ENCODE peak calls at places on chromosomes 11 and 22, in seven cellular contexts. One of them, this sample, is unnamed.

GRCh38 chr22:31501738-31502137 is 5.4 kb downstream of the SFI1 start:
- DNase-seq in HEK293T: no peak
- DNase-seq in K562: no peak
- DNase-seq in HCT116: no peak
- DNase-seq in GM12878: no peak
- DNase-seq in H1: no peak
- DNase-seq in HepG2: no peak
- DNase-seq in this sample: no peak

GRCh38 chr11:1205121-1205986 is 17.5 kb upstream of the MUC5B start:
- DNase-seq in HEK293T: no peak
- DNase-seq in K562: peak; percentile 3
- DNase-seq in H1: no peak
- DNase-seq in GM12878: no peak
- DNase-seq in HepG2: no peak
- DNase-seq in HCT116: no peak
- DNase-seq in this sample: peak; percentile 7

GRCh38 chr22:44709881-44710400 is 7.9 kb downstream of the PRR5 start:
- DNase-seq in HEK293T: no peak
- DNase-seq in HepG2: no peak
- DNase-seq in H1: no peak
- DNase-seq in HCT116: no peak
- DNase-seq in GM12878: no peak
- DNase-seq in K562: peak; percentile 49
- DNase-seq in this sample: no peak

GRCh38 chr11:14636119-14636518 is 7.5 kb upstream of the PDE3B start:
- DNase-seq in HEK293T: no peak
- DNase-seq in K562: no peak
- DNase-seq in HepG2: no peak
- DNase-seq in HCT116: no peak
- DNase-seq in H1: no peak
- DNase-seq in GM12878: no peak
- DNase-seq in this sample: no peak

GRCh38 chr11:36053901-36054300 is 110.0 kb downstream of the LDLRAD3 start:
- DNase-seq in K562: no peak
- DNase-seq in GM12878: no peak
- DNase-seq in HepG2: no peak
- DNase-seq in H1: no peak
- DNase-seq in HEK293T: no peak
- DNase-seq in HCT116: no peak
- DNase-seq in this sample: no peak

GRCh38 chr11:130550984-130551383 is 102.5 kb downstream of the ADAMTS15 start:
- DNase-seq in K562: no peak
- DNase-seq in GM12878: no peak
- DNase-seq in H1: no peak
- DNase-seq in HepG2: no peak
- DNase-seq in HEK293T: no peak
- DNase-seq in HCT116: no peak
- DNase-seq in this sample: no peak

GRCh38 chr11:62922653-62923371 is 1.6 kb upstream of the CHRM1 start:
- DNase-seq in HCT116: no peak
- DNase-seq in HEK293T: no peak
- DNase-seq in K562: peak; percentile 85
- DNase-seq in HepG2: no peak
- DNase-seq in H1: no peak
- DNase-seq in GM12878: no peak
- DNase-seq in this sample: peak; percentile 75

GRCh38 chr11:85167038-85167437 is 460.1 kb downstream of the DLG2 start:
- DNase-seq in K562: no peak
- DNase-seq in HepG2: no peak
- DNase-seq in GM12878: no peak
- DNase-seq in HEK293T: no peak
- DNase-seq in HCT116: no peak
- DNase-seq in H1: no peak
- DNase-seq in this sample: no peak

GRCh38 chr22:31566484-31566883 is 70.1 kb downstream of the SFI1 start:
- DNase-seq in GM12878: no peak
- DNase-seq in H1: no peak
- DNase-seq in HCT116: no peak
- DNase-seq in HepG2: no peak
- DNase-seq in HEK293T: no peak
- DNase-seq in K562: no peak
- DNase-seq in this sample: no peak

GRCh38 chr11:119684361-119685072 is 44.5 kb downstream of the NECTIN1 start:
- DNase-seq in H1: no peak
- DNase-seq in HepG2: peak; percentile 46
- DNase-seq in K562: peak; percentile 33
- DNase-seq in HEK293T: no peak
- DNase-seq in HCT116: no peak
- DNase-seq in GM12878: no peak
- DNase-seq in this sample: no peak

GRCh38 chr11:17986007-17986710 is 26.7 kb downstream of the SERGEF start:
- DNase-seq in GM12878: no peak
- DNase-seq in H1: no peak
- DNase-seq in HCT116: peak; percentile 15
- DNase-seq in HEK293T: no peak
- DNase-seq in K562: no peak
- DNase-seq in HepG2: no peak
- DNase-seq in this sample: no peak

GRCh38 chr11:108743851-108744250 is 79.0 kb downstream of the DDX10 start:
- DNase-seq in HepG2: no peak
- DNase-seq in HCT116: no peak
- DNase-seq in H1: no peak
- DNase-seq in K562: no peak
- DNase-seq in HEK293T: no peak
- DNase-seq in GM12878: no peak
- DNase-seq in this sample: no peak

GRCh38 chr22:17492247-17492646 is 71.1 kb upstream of the SLC25A18 start:
- DNase-seq in K562: no peak
- DNase-seq in HEK293T: no peak
- DNase-seq in H1: no peak
- DNase-seq in HCT116: no peak
- DNase-seq in HepG2: no peak
- DNase-seq in GM12878: no peak
- DNase-seq in this sample: no peak

GRCh38 chr11:64864473-64865285 is 13.7 kb downstream of the EHD1 start:
- DNase-seq in HEK293T: no peak
- DNase-seq in H1: no peak
- DNase-seq in K562: peak; percentile 31
- DNase-seq in HepG2: no peak
- DNase-seq in GM12878: no peak
- DNase-seq in HCT116: no peak
- DNase-seq in this sample: no peak

GRCh38 chr11:134235399-134235798 is 10.9 kb downstream of the VPS26B start:
- DNase-seq in HepG2: peak; percentile 41
- DNase-seq in K562: no peak
- DNase-seq in HCT116: no peak
- DNase-seq in GM12878: no peak
- DNase-seq in HEK293T: no peak
- DNase-seq in H1: no peak
- DNase-seq in this sample: no peak

GRCh38 chr11:65468874-65469333 is 29.9 kb upstream of the MALAT1 start:
- DNase-seq in H1: no peak
- DNase-seq in K562: peak; percentile 61
- DNase-seq in HEK293T: peak; percentile 52
- DNase-seq in HCT116: peak; percentile 81
- DNase-seq in GM12878: no peak
- DNase-seq in HepG2: peak; percentile 76
- DNase-seq in this sample: peak; percentile 94

GRCh38 chr11:97610000-97610399 is 1220.2 kb downstream of the JRKL start:
- DNase-seq in HCT116: no peak
- DNase-seq in K562: no peak
- DNase-seq in H1: no peak
- DNase-seq in GM12878: no peak
- DNase-seq in HEK293T: no peak
- DNase-seq in HepG2: no peak
- DNase-seq in this sample: peak; percentile 18

GRCh38 chr22:36391648-36392047 is 3.9 kb upstream of the MYH9 start:
- DNase-seq in GM12878: no peak
- DNase-seq in HCT116: no peak
- DNase-seq in HepG2: no peak
- DNase-seq in H1: no peak
- DNase-seq in HEK293T: no peak
- DNase-seq in K562: no peak
- DNase-seq in this sample: no peak

GRCh38 chr11:45906965-45907591 is at the start of gene FREY1:
- DNase-seq in GM12878: no peak
- DNase-seq in HepG2: no peak
- DNase-seq in HCT116: no peak
- DNase-seq in K562: no peak
- DNase-seq in HEK293T: no peak
- DNase-seq in H1: no peak
- DNase-seq in this sample: no peak

GRCh38 chr11:86792150-86792549 is 8.2 kb upstream of the PRSS23 start:
- DNase-seq in K562: no peak
- DNase-seq in HEK293T: no peak
- DNase-seq in HCT116: no peak
- DNase-seq in HepG2: no peak
- DNase-seq in GM12878: no peak
- DNase-seq in H1: no peak
- DNase-seq in this sample: no peak

GRCh38 chr11:116976941-116977570 is 121.2 kb downstream of the SIK3 start:
- DNase-seq in HepG2: no peak
- DNase-seq in GM12878: no peak
- DNase-seq in HCT116: no peak
- DNase-seq in H1: no peak
- DNase-seq in HEK293T: no peak
- DNase-seq in K562: no peak
- DNase-seq in this sample: no peak

GRCh38 chr22:20107951-20108756 is 7.8 kb upstream of the RANBP1 start:
- DNase-seq in HepG2: no peak
- DNase-seq in GM12878: no peak
- DNase-seq in HEK293T: no peak
- DNase-seq in K562: no peak
- DNase-seq in HCT116: no peak
- DNase-seq in H1: no peak
- DNase-seq in this sample: no peak

GRCh38 chr11:125514336-125515101 is 18.5 kb upstream of the FEZ1 start:
- DNase-seq in HCT116: no peak
- DNase-seq in H1: no peak
- DNase-seq in K562: no peak
- DNase-seq in HepG2: no peak
- DNase-seq in GM12878: peak; percentile 92
- DNase-seq in HEK293T: no peak
- DNase-seq in this sample: no peak
- TF ChIP-seq SP1 in HCT116: no peak
- TF ChIP-seq SP1 in H1: no peak
- TF ChIP-seq SP1 in K562: no peak
- TF ChIP-seq SP1 in HepG2: no peak
- TF ChIP-seq SP1 in GM12878: peak; percentile 10
- TF ChIP-seq SP1 in HEK293T: no peak
- TF ChIP-seq SP1 in this sample: no peak

GRCh38 chr11:27118371-27118770 is 77.8 kb downstream of the BBOX1 start:
- DNase-seq in HCT116: no peak
- DNase-seq in K562: no peak
- DNase-seq in H1: no peak
- DNase-seq in HepG2: no peak
- DNase-seq in HEK293T: no peak
- DNase-seq in GM12878: no peak
- DNase-seq in this sample: no peak

GRCh38 chr11:27119396-27119795 is 78.8 kb downstream of the BBOX1 start:
- DNase-seq in GM12878: no peak
- DNase-seq in HepG2: no peak
- DNase-seq in HEK293T: no peak
- DNase-seq in H1: no peak
- DNase-seq in K562: no peak
- DNase-seq in HCT116: no peak
- DNase-seq in this sample: no peak

GRCh38 chr11:27120211-27120610 is 79.6 kb downstream of the BBOX1 start:
- DNase-seq in HEK293T: no peak
- DNase-seq in H1: no peak
- DNase-seq in HCT116: no peak
- DNase-seq in GM12878: no peak
- DNase-seq in HepG2: no peak
- DNase-seq in K562: no peak
- DNase-seq in this sample: no peak

DNA sequence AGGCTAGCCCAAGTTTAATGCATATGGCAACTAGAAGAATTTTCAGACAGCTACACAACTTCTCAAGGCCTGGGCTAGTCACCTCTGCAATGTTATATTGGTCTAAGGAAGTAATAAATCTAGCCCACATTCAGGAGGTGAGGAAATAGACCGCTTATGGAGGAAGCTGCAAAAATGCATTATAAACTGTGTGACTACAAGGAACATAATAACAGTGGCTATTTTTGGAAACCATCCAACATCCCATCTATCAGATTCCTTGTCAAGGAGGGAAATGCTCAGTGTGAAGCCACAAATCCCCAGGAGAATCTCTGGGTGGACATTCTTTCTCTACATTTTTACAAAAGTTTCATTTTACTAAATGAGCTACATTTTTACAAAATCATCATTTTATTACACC is 76.1 kb downstream of the BBOX1 start:
- DNase-seq in HCT116: no peak
- DNase-seq in GM12878: no peak
- DNase-seq in HEK293T: peak; percentile 8
- DNase-seq in K562: no peak
- DNase-seq in HepG2: no peak
- DNase-seq in H1: no peak
- DNase-seq in this sample: no peak
- TF ChIP-seq SP1 in HCT116: no peak
- TF ChIP-seq SP1 in GM12878: no peak
- TF ChIP-seq SP1 in HEK293T: no peak
- TF ChIP-seq SP1 in K562: no peak
- TF ChIP-seq SP1 in HepG2: no peak
- TF ChIP-seq SP1 in H1: no peak
- TF ChIP-seq SP1 in this sample: no peak

GRCh38 chr22:25203082-25203481 is 3.4 kb downstream of the CRYBB3 start:
- DNase-seq in H1: no peak
- DNase-seq in K562: no peak
- DNase-seq in GM12878: no peak
- DNase-seq in HEK293T: no peak
- DNase-seq in HepG2: no peak
- DNase-seq in HCT116: no peak
- DNase-seq in this sample: no peak
- TF ChIP-seq SP1 in H1: no peak
- TF ChIP-seq SP1 in K562: no peak
- TF ChIP-seq SP1 in GM12878: no peak
- TF ChIP-seq SP1 in HEK293T: no peak
- TF ChIP-seq SP1 in HepG2: no peak
- TF ChIP-seq SP1 in HCT116: no peak
- TF ChIP-seq SP1 in this sample: no peak

DNA sequence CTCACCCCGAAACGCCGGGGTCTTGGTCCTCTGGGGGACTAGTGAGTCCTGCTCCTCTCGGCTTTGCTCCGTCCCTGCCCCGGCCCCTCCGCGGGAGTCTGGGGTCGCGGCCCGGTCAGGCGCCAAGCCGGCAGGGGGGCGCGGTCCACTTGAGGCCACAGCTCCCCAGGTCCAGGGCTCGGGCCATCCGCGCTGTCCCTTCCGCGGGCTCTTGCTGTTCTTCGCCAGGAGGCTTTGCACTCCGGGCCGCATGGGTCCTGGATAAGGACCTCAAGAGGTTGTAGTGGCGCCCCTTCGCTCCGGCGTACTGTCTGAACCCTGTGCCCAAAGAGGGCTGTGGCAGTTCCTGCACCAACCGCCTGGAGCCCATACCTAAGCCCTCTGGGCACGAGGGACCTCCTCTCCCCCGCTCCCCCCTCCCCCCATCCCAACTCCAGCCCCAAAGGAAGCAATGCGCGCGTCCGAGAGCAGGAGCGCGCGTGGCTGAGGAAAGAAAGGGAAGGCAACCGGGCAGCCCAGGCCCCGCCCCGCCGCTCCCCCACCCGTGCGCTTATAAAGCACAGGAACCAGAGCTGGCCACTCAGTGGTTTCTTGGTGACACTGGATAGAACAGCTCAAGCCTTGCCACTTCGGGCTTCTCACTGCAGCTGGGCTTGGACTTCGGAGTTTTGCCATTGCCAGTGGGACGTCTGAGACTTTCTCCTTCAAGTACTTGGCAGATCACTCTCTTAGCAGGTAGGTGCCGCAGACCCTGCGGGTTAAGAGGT is at the start of gene ADM:
- DNase-seq in HEK293T: peak; percentile 84
- DNase-seq in HepG2: peak; percentile 90
- DNase-seq in K562: peak; percentile 64
- DNase-seq in GM12878: no peak
- DNase-seq in HCT116: peak; percentile 91
- DNase-seq in H1: no peak
- DNase-seq in this sample: peak; percentile 78
- TF ChIP-seq SP1 in HEK293T: no peak
- TF ChIP-seq SP1 in HepG2: no peak
- TF ChIP-seq SP1 in K562: no peak
- TF ChIP-seq SP1 in GM12878: no peak
- TF ChIP-seq SP1 in HCT116: no peak
- TF ChIP-seq SP1 in H1: no peak
- TF ChIP-seq SP1 in this sample: peak; percentile 25

This sample was measured in WTC11.